ENCODE peak calls at places on chromosomes 4 and X, in five cellular contexts. V is sigmoid colon; Z is CD4-positive, alpha-beta memory T cell; X is mesendoderm; P is right lobe of liver. B is an unnamed sample.
A peak's percentile ranks its signal among the peaks of the same experiment; 100 is the strongest.

GRCh38 chrX:31036895-31037294 is 34.9 kb downstream of the FTHL17 start:
- DNase-seq in X (peak; percentile 65), V (no peak), Z (no peak), P (peak; percentile 58), B (no peak)

GRCh38 chr4:174835536-174835935 is 6.5 kb upstream of the GLRA3 start:
- DNase-seq in V (no peak), Z (no peak), X (no peak), P (no peak), B (no peak)

GRCh38 chr4:2515835-2516550 is 20.5 kb upstream of the FAM193A start:
- DNase-seq in X (no peak), P (peak; percentile 72), V (peak; percentile 76), Z (no peak), B (no peak)

GRCh38 chr4:47510506-47511143 is 25.6 kb downstream of the ATP10D start:
- DNase-seq in P (no peak), X (peak; percentile 1), Z (no peak), V (no peak), B (no peak)

GRCh38 chr4:156954598-156954997 is 17.0 kb downstream of the PDGFC start:
- DNase-seq in V (no peak), X (no peak), Z (no peak), P (no peak), B (no peak)

GRCh38 chrX:103531002-103531401 is 11.7 kb upstream of the RAB40A start:
- DNase-seq in V (no peak), Z (no peak), P (no peak), X (no peak), B (no peak)

GRCh38 chr4:186192068-186192751 is 843 bp downstream of the CYP4V2 start:
- DNase-seq in P (peak; percentile 61), Z (peak; percentile 27), V (peak; percentile 81), X (peak; percentile 73), B (no peak)

GRCh38 chr4:78987683-78988082 is 48.4 kb upstream of the PAQR3 start:
- DNase-seq in V (no peak), X (no peak), P (no peak), Z (no peak), B (no peak)

GRCh38 chrX:107505223-107505622 is 55.8 kb downstream of the FRMPD3 start:
- DNase-seq in V (no peak), X (no peak), P (no peak), Z (no peak), B (no peak)

GRCh38 chr4:4593596-4593995 is 51.7 kb upstream of the STX18 start:
- DNase-seq in V (no peak), Z (no peak), X (no peak), P (no peak), B (no peak)

GRCh38 chrX:8653956-8654355 is 78.0 kb downstream of the ANOS1 start:
- DNase-seq in P (no peak), X (no peak), Z (no peak), V (no peak), B (no peak)

GRCh38 chr4:176841730-176842129 is 49.0 kb upstream of the VEGFC start:
- DNase-seq in P (no peak), Z (no peak), X (no peak), V (no peak), B (no peak)

GRCh38 chr4:53932784-53933183 is 131.6 kb downstream of the CHIC2 start:
- DNase-seq in X (no peak), Z (no peak), V (no peak), P (no peak), B (no peak)

GRCh38 chr4:52015366-52015765 is 4.8 kb downstream of the LRRC66 start:
- DNase-seq in X (peak; percentile 58), V (no peak), P (no peak), Z (no peak), B (no peak)

GRCh38 chr4:163493643-163494359 is 689 bp upstream of the TMA16 start:
- DNase-seq in P (peak; percentile 52), Z (no peak), V (no peak), X (no peak), B (no peak)

GRCh38 chr4:113825272-113825671 is 63.7 kb upstream of the CAMK2D start:
- DNase-seq in V (no peak), P (no peak), Z (peak; percentile 36), X (no peak), B (no peak)

GRCh38 chrX:39196192-39197102 is 395.2 kb downstream of the MID1IP1 start:
- DNase-seq in P (no peak), Z (peak; percentile 29), X (no peak), V (no peak), B (peak; percentile 22)

GRCh38 chr4:128787509-128788311 is 21.8 kb upstream of the JADE1 start:
- DNase-seq in X (no peak), V (no peak), Z (no peak), P (no peak), B (no peak)

GRCh38 chr4:8393593-8394038 is 46.9 kb downstream of the ACOX3 start:
- DNase-seq in Z (no peak), P (no peak), V (peak; percentile 91), X (peak; percentile 48), B (peak; percentile 33)

GRCh38 chr4:41745292-41746024 is 3.1 kb downstream of the PHOX2B start:
- DNase-seq in P (no peak), V (no peak), Z (no peak), X (peak; percentile 37), B (no peak)

GRCh38 chrX:40152706-40153334 is 55.1 kb upstream of the BCOR start:
- DNase-seq in P (peak; percentile 83), X (peak; percentile 23), V (peak; percentile 77), Z (no peak), B (no peak)

GRCh38 chr4:85784348-85784747 is 309.4 kb downstream of the ARHGAP24 start:
- DNase-seq in X (no peak), V (no peak), P (no peak), Z (no peak), B (no peak)
- H3K27ac ChIP-seq in X (no peak overlapping the region), V (no peak overlapping the region), P (no peak overlapping the region), Z (no peak overlapping the region), B (peak overlapping the region; percentile 25)

GRCh38 chrX:75547137-75547536 is 24.3 kb upstream of the ZDHHC15 start:
- DNase-seq in V (no peak), X (no peak), Z (no peak), P (no peak), B (no peak)

GRCh38 chrX:75547783-75548182 is 24.9 kb upstream of the ZDHHC15 start:
- DNase-seq in V (peak; percentile 86), Z (no peak), P (no peak), X (no peak), B (no peak)

GRCh38 chrX:75544760-75545159 is 21.9 kb upstream of the ZDHHC15 start:
- DNase-seq in Z (no peak), X (no peak), P (no peak), V (no peak), B (no peak)

GRCh38 chrX:75546724-75547123 is 23.9 kb upstream of the ZDHHC15 start:
- DNase-seq in V (no peak), Z (no peak), P (no peak), X (no peak), B (no peak)
- H3K27ac ChIP-seq in V (no peak overlapping the region), Z (no peak overlapping the region), P (no peak overlapping the region), X (no peak overlapping the region), B (no peak overlapping the region)

DNA sequence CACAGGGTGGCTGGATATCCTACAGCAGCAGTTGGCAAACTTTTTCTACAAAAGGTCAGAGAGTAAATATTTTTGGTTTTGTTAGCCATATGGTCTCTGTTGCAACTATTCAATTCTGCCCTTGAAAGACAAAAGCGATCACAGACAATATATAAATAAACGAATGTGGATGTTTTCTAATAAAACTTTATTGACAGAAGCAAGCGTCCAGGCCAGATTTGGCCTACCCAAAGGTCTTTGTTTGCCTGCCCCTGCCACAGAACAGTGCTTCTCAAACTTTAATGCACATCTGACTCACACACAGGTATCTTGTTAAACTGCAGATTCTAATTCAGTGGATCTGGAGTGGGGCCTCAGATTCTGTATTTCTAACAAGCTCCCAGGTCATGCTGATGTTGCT is 621.4 kb upstream of the DIPK2B start:
- DNase-seq in P (no peak), X (no peak), Z (no peak), V (no peak), B (no peak)
- H3K27ac ChIP-seq in P (no peak overlapping the region), X (no peak overlapping the region), Z (no peak overlapping the region), V (no peak overlapping the region), B (peak overlapping the region; percentile 64)

GRCh38 chrX:2693526-2694002 is 2.5 kb downstream of the CD99 start:
- DNase-seq in P (no peak), X (no peak), V (no peak), Z (no peak), B (no peak)
- H3K27ac ChIP-seq in P (no peak overlapping the region), X (no peak overlapping the region), V (peak overlapping the region; percentile 97), Z (peak overlapping the region; percentile 72), B (no peak overlapping the region)

GRCh38 chr4:169270810-169271691 is at the start of gene SH3RF1:
- DNase-seq in P (peak; percentile 92), Z (no peak), X (peak; percentile 84), V (peak; percentile 95), B (no peak)
- H3K27ac ChIP-seq in P (peak within 1 kb of the TSS; percentile 92), Z (no peak within 1 kb of the TSS), X (peak within 1 kb of the TSS; percentile 85), V (peak within 1 kb of the TSS; percentile 92), B (peak within 1 kb of the TSS; percentile 85)

GRCh38 chr4:106695846-106696245 is 327.3 kb upstream of the GIMD1 start:
- DNase-seq in P (no peak), X (no peak), Z (no peak), V (no peak), B (no peak)

GRCh38 chr4:106687026-106687425 is 318.4 kb upstream of the GIMD1 start:
- DNase-seq in P (no peak), V (no peak), X (no peak), Z (no peak), B (no peak)

GRCh38 chr4:106690487-106690886 is 321.9 kb upstream of the GIMD1 start:
- DNase-seq in X (peak; percentile 11), P (no peak), V (no peak), Z (no peak), B (peak; percentile 52)

GRCh38 chr4:106694232-106694631 is 325.7 kb upstream of the GIMD1 start:
- DNase-seq in P (no peak), X (no peak), Z (no peak), V (no peak), B (peak; percentile 43)

DNA sequence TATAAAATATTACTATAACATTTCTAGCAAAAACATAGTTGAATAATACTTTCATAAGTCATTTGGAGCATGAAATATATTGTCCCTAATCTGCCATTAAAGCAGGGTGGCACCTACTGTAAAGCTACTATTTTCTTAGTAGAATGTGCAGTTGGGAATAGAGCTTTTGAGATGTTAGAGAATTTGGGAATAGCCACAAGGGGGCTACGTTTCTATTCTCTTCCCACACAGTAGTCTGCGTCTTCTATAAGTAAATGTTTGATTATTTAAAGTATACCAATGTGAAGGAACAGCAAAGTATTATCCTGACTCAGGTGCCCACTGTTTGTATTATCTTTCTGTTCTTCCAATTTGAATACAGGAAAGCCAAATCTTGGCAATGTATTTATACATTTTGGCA is 323.2 kb upstream of the GIMD1 start:
- DNase-seq in V (no peak), X (peak; percentile 25), Z (no peak), P (no peak), B (no peak)
- H3K27ac ChIP-seq in V (no peak overlapping the region), X (no peak overlapping the region), Z (no peak overlapping the region), P (no peak overlapping the region), B (no peak overlapping the region)

DNA sequence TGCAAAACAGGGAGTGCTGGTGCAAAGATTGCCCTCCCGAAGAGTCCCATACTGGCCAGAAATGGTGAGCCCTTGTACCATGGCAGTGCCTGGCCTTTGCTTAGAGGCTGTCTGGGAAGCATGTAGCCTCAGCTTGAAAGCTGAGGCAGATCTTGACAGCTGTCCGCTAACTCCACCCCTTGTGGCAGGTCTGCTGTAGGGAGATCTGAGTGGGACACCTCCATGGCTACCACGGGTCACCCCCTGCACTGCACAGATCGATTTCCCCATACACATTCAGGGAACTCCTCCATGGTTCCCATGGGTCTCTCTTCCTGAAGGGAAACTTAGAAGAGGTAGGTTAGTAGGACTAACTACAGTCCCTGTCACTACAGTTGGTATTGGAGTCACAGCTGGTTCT is 6.1 kb upstream of the ACOT9 start:
- DNase-seq in X (no peak), Z (no peak), P (no peak), V (no peak), B (no peak)
- H3K27ac ChIP-seq in X (no peak overlapping the region), Z (no peak overlapping the region), P (no peak overlapping the region), V (no peak overlapping the region), B (no peak overlapping the region)